ENCODE peak calls at places on chromosomes 7 and 10, in six cellular contexts. X, E, O, K, C and S are unnamed samples.

GRCh38 chr10:90589825-90590224 is 268.0 kb downstream of the HTR7 start:
- DNase-seq in X (no peak), E (no peak), O (no peak), K (no peak), C (no peak), S (no peak)

GRCh38 chr7:104552102-104552501 is 223.7 kb downstream of the LHFPL3 start:
- DNase-seq in X (peak; percentile 45), E (peak; percentile 42), O (no peak), K (no peak), C (no peak), S (no peak)

GRCh38 chr7:155412416-155413253 is 45.3 kb upstream of the EN2 start:
- DNase-seq in X (peak; percentile 62), E (peak; percentile 5), O (peak; percentile 9), K (no peak), C (no peak), S (no peak)

GRCh38 chr10:61627266-61627665 is 35.5 kb upstream of the CABCOCO1 start:
- DNase-seq in X (no peak), E (no peak), O (no peak), K (no peak), C (no peak), S (no peak)

GRCh38 chr10:35041502-35041879 is 48.6 kb downstream of the CUL2 start:
- DNase-seq in X (no peak), E (peak; percentile 29), O (no peak), K (no peak), C (no peak), S (no peak)

GRCh38 chr7:140304071-140304799 is 94.1 kb downstream of the SLC37A3 start:
- DNase-seq in X (peak; percentile 15), E (peak; percentile 26), O (no peak), K (no peak), C (no peak), S (peak; percentile 19)

GRCh38 chr7:114653391-114654088 is 238.9 kb downstream of the FOXP2 start:
- DNase-seq in X (no peak), E (no peak), O (no peak), K (no peak), C (no peak), S (no peak)

GRCh38 chr7:158734861-158735260 is 30.3 kb upstream of the NCAPG2 start:
- DNase-seq in X (no peak), E (peak; percentile 40), O (no peak), K (peak; percentile 20), C (no peak), S (no peak)

GRCh38 chr10:3766046-3766761 is 18.8 kb downstream of the KLF6 start:
- DNase-seq in X (no peak), E (peak; percentile 89), O (no peak), K (no peak), C (no peak), S (no peak)

GRCh38 chr10:91247360-91248111 is 27.1 kb downstream of the PCGF5 start:
- DNase-seq in X (no peak), E (peak; percentile 5), O (no peak), K (no peak), C (no peak), S (no peak)

GRCh38 chr10:116324951-116325635 is 845 bp downstream of the CCDC172 start:
- DNase-seq in X (no peak), E (no peak), O (no peak), K (no peak), C (no peak), S (no peak)

GRCh38 chr7:8480466-8480865 is 47.1 kb downstream of the NXPH1 start:
- DNase-seq in X (no peak), E (no peak), O (no peak), K (no peak), C (no peak), S (no peak)

GRCh38 chr7:138170959-138171703 is 94.9 kb downstream of the AKR1D1 start:
- DNase-seq in X (no peak), E (no peak), O (no peak), K (no peak), C (no peak), S (no peak)

GRCh38 chr7:30164567-30164966 is 29.8 kb downstream of the MTURN start:
- DNase-seq in X (peak; percentile 46), E (peak; percentile 81), O (peak; percentile 90), K (no peak), C (no peak), S (no peak)

GRCh38 chr10:77898323-77899079 is 28.1 kb downstream of the DLG5 start:
- DNase-seq in X (peak; percentile 56), E (peak; percentile 96), O (peak; percentile 64), K (no peak), C (no peak), S (no peak)

GRCh38 chr7:152516216-152516615 is 80.4 kb upstream of the KMT2C start:
- DNase-seq in X (no peak), E (no peak), O (no peak), K (no peak), C (no peak), S (no peak)

GRCh38 chr7:117588352-117588794 is 108.5 kb downstream of the CFTR start:
- DNase-seq in X (no peak), E (peak; percentile 46), O (no peak), K (peak; percentile 6), C (no peak), S (no peak)

GRCh38 chr10:77086081-77086480 is 551.5 kb downstream of the KCNMA1 start:
- DNase-seq in X (no peak), E (peak; percentile 80), O (no peak), K (no peak), C (no peak), S (no peak)

GRCh38 chr10:71888623-71889387 is 37.8 kb upstream of the PSAP start:
- DNase-seq in X (peak; percentile 83), E (peak; percentile 87), O (peak; percentile 69), K (peak; percentile 34), C (no peak), S (no peak)

GRCh38 chr7:95577137-95577536 is 19.2 kb downstream of the PDK4 start:
- DNase-seq in X (no peak), E (peak; percentile 44), O (no peak), K (no peak), C (no peak), S (no peak)

GRCh38 chr10:63554666-63555065 is 33.5 kb downstream of the REEP3 start:
- DNase-seq in X (peak; percentile 23), E (peak; percentile 58), O (no peak), K (peak; percentile 92), C (no peak), S (no peak)